ENCODE peak calls at places on chromosomes 3 and 15, in five cellular contexts. S is Caki2, E is NB4, V is dorsolateral prefrontal cortex, H is lower leg skin. T is an unnamed sample.

GRCh38 chr3:76345878-76346277 is 560.5 kb upstream of the ZNF717 start:
- DNase-seq in E (no peak), S (no peak), H (no peak), V (no peak), T (no peak)

GRCh38 chr15:35181538-35181937 is 96.4 kb upstream of the NANOGP8 start:
- DNase-seq in V (no peak), S (no peak), E (peak; percentile 4), H (no peak), T (no peak)

GRCh38 chr3:122406198-122406597 is 9.7 kb downstream of the WDR5B start:
- DNase-seq in H (no peak), S (no peak), E (no peak), V (no peak), T (no peak)

GRCh38 chr15:35393403-35393802 is 152.6 kb downstream of the DPH6 start:
- DNase-seq in E (no peak), S (no peak), H (no peak), V (no peak), T (no peak)

GRCh38 chr3:51538115-51538458 is 432 bp upstream of the RAD54L2 start:
- DNase-seq in S (no peak), V (no peak), E (peak; percentile 14), H (no peak), T (no peak)

GRCh38 chr15:89836255-89837133 is 21.8 kb upstream of the ANPEP start:
- DNase-seq in S (no peak), E (no peak), V (no peak), H (no peak), T (no peak)

GRCh38 chr15:87752250-87752951 is 504.1 kb downstream of the NTRK3 start:
- DNase-seq in H (no peak), S (peak; percentile 89), V (no peak), E (no peak), T (no peak)

GRCh38 chr3:157113832-157114505 is 46.0 kb downstream of the CCNL1 start:
- DNase-seq in S (no peak), V (no peak), E (no peak), H (no peak), T (no peak)

GRCh38 chr15:85097706-85098105 is 116.0 kb downstream of the PDE8A start:
- DNase-seq in S (no peak), H (no peak), E (no peak), V (no peak), T (no peak)

GRCh38 chr15:58492661-58493397 is 61.0 kb downstream of the LIPC start:
- DNase-seq in V (no peak), S (no peak), E (peak; percentile 42), H (no peak), T (no peak)

GRCh38 chr3:71129611-71130515 is 453.7 kb downstream of the FOXP1 start:
- DNase-seq in S (peak; percentile 64), E (peak; percentile 46), H (no peak), V (no peak), T (peak; percentile 4)

GRCh38 chr3:123834631-123835030 is 49.5 kb downstream of the MYLK start:
- DNase-seq in H (no peak), V (no peak), S (peak; percentile 64), E (peak; percentile 13), T (no peak)

GRCh38 chr15:74827632-74828031 is 1.2 kb downstream of the CPLX3 start:
- DNase-seq in S (no peak), V (no peak), H (no peak), E (no peak), T (no peak)

GRCh38 chr3:47612178-47612577 is 33.5 kb upstream of the CSPG5 start:
- DNase-seq in H (no peak), E (no peak), V (no peak), S (peak; percentile 28), T (no peak)

GRCh38 chr15:99432271-99433025 is 133.3 kb upstream of the MEF2A start:
- DNase-seq in S (no peak), E (no peak), V (no peak), H (no peak), T (no peak)

GRCh38 chr3:126212629-126213375 is 32.4 kb upstream of the ALDH1L1 start:
- DNase-seq in V (no peak), H (no peak), S (no peak), E (peak; percentile 60), T (no peak)

GRCh38 chr3:193563999-193564398 is 9.3 kb upstream of the ATP13A4 start:
- DNase-seq in E (peak; percentile 15), V (no peak), S (no peak), H (no peak), T (no peak)

GRCh38 chr15:39411102-39411989 is 169.5 kb upstream of the THBS1 start:
- DNase-seq in H (no peak), S (no peak), V (no peak), E (peak; percentile 89), T (peak; percentile 28)

GRCh38 chr15:52558196-52558595 is 10.6 kb downstream of the ARPP19 start:
- DNase-seq in E (peak; percentile 29), H (peak; percentile 42), V (no peak), S (peak; percentile 79), T (no peak)

GRCh38 chr3:74001481-74001880 is 376.7 kb upstream of the PDZRN3 start:
- DNase-seq in S (no peak), V (no peak), E (no peak), H (no peak), T (no peak)

GRCh38 chr3:54760226-54760625 is 167.6 kb downstream of the LRTM1 start:
- DNase-seq in H (no peak), S (peak; percentile 17), V (no peak), E (no peak), T (no peak)

GRCh38 chr15:67551207-67551743 is 8.8 kb downstream of the MAP2K5 start:
- DNase-seq in V (no peak), H (no peak), E (no peak), S (no peak), T (no peak)

GRCh38 chr15:25736451-25736850 is 126.7 kb downstream of the ATP10A start:
- DNase-seq in H (no peak), V (no peak), S (no peak), E (no peak), T (no peak)

GRCh38 chr3:57048052-57048671 is 12.3 kb upstream of the SPATA12 start:
- DNase-seq in E (no peak), V (no peak), S (peak; percentile 66), H (peak; percentile 91), T (no peak)

GRCh38 chr3:98180311-98180710 is 13.8 kb downstream of the OR5H15 start:
- DNase-seq in E (no peak), V (no peak), H (no peak), S (no peak), T (no peak)

GRCh38 chr15:75659928-75660645 is 12.4 kb downstream of the SNX33 start:
- DNase-seq in H (no peak), S (no peak), V (no peak), E (no peak), T (no peak)

GRCh38 chr3:81289676-81290075 is 471.8 kb downstream of the GBE1 start:
- DNase-seq in H (no peak), S (no peak), E (no peak), V (no peak), T (no peak)

GRCh38 chr3:78986702-78987101 is 781.1 kb downstream of the ROBO1 start:
- DNase-seq in S (no peak), V (no peak), E (no peak), H (no peak), T (no peak)

GRCh38 chr15:91948001-91948608 is 94.6 kb downstream of the SLCO3A1 start:
- DNase-seq in H (no peak), E (no peak), V (no peak), S (peak; percentile 85), T (no peak)

GRCh38 chr3:53944019-53944418 is 52.4 kb upstream of the SELENOK start:
- DNase-seq in V (no peak), E (no peak), H (no peak), S (peak; percentile 40), T (no peak)

GRCh38 chr3:147521646-147522045 is 112.5 kb downstream of the ZIC1 start:
- DNase-seq in S (no peak), V (no peak), H (no peak), E (no peak), T (no peak)

GRCh38 chr3:172341482-172342059 is 106.7 kb downstream of the GHSR start:
- DNase-seq in V (no peak), S (peak; percentile 67), H (no peak), E (peak; percentile 69), T (peak; percentile 19)

GRCh38 chr3:139935071-139935865 is at the start of gene CLSTN2:
- DNase-seq in E (no peak), S (peak; percentile 84), V (peak; percentile 83), H (peak; percentile 29), T (no peak)

GRCh38 chr15:93189562-93189961 is 100.6 kb upstream of the RGMA start:
- DNase-seq in S (no peak), V (no peak), H (no peak), E (no peak), T (no peak)

GRCh38 chr3:191192941-191193340 is 6.1 kb upstream of the OSTN start:
- DNase-seq in E (no peak), H (no peak), S (no peak), V (no peak), T (no peak)